ENCODE peak calls at places on chromosomes 13 and 19, in six cellular contexts. O is fibroblast of mammary gland, S is AG09319, N is BE2C, Z is fibroblast of lung, Q is ascending aorta. R is an unnamed sample.

GRCh38 chr13:27200413-27201066 is 28.9 kb upstream of the USP12 start:
- DNase-seq in O (no peak), S (no peak), N (no peak), Z (peak), Q (no peak), R (no peak)

GRCh38 chr19:12364391-12365093 is 941 bp downstream of the ZNF442 start:
- DNase-seq in O (peak), S (no peak), N (no peak), Z (peak), Q (peak), R (peak)

GRCh38 chr13:33006646-33007045 is 9.6 kb upstream of the KL start:
- DNase-seq in O (no peak), S (no peak), N (no peak), Z (peak), Q (no peak), R (no peak)

GRCh38 chr19:36605839-36606478 is 846 bp downstream of the ZNF382 start:
- DNase-seq in O (no peak), S (no peak), N (no peak), Z (no peak), Q (no peak), R (no peak)

GRCh38 chr13:23469901-23470525 is 36.5 kb upstream of the SACS start:
- DNase-seq in O (peak), S (peak), N (no peak), Z (peak), Q (no peak), R (no peak)

GRCh38 chr13:104976964-104977363 is 1558.5 kb downstream of the EFNB2 start:
- DNase-seq in O (no peak), S (no peak), N (no peak), Z (no peak), Q (no peak), R (no peak)

GRCh38 chr19:610071-610800 is 20.6 kb downstream of the HCN2 start:
- DNase-seq in O (no peak), S (no peak), N (no peak), Z (no peak), Q (no peak), R (no peak)

GRCh38 chr19:42411581-42412178 is 15.5 kb downstream of the LIPE start:
- DNase-seq in O (no peak), S (no peak), N (no peak), Z (no peak), Q (no peak), R (no peak)

GRCh38 chr13:112729408-112729807 is 39.6 kb downstream of the ATP11A start:
- DNase-seq in O (no peak), S (no peak), N (no peak), Z (no peak), Q (no peak), R (peak)

GRCh38 chr19:40224342-40225148 is 1.9 kb downstream of the CCNP start:
- DNase-seq in O (no peak), S (no peak), N (no peak), Z (no peak), Q (no peak), R (peak)

GRCh38 chr19:50460161-50460765 is 16.0 kb upstream of the EMC10 start:
- DNase-seq in O (peak), S (no peak), N (no peak), Z (peak), Q (no peak), R (no peak)

GRCh38 chr19:36151144-36152051 is 849 bp downstream of the COX7A1 start:
- DNase-seq in O (no peak), S (no peak), N (no peak), Z (no peak), Q (peak), R (no peak)

GRCh38 chr13:72849571-72849970 is 67.6 kb downstream of the PIBF1 start:
- DNase-seq in O (peak), S (no peak), N (no peak), Z (peak), Q (no peak), R (no peak)